ENCODE peak calls at places on chromosomes 4 and X, in nine cellular contexts. J, Q, G, B, N, S, M, A and Z are unnamed samples.

GRCh38 chr4:70754470-70754869 is 32.7 kb downstream of the RUFY3 start:
- DNase-seq in J (no peak), B (no peak), Q (no peak), S (no peak), N (no peak), A (no peak), M (no peak), G (no peak), Z (peak; percentile 24)

GRCh38 chr4:142408003-142408441 is 438.1 kb downstream of the INPP4B start:
- DNase-seq in Q (no peak), S (peak; percentile 35), A (no peak), M (peak; percentile 83), G (no peak), J (no peak), N (no peak), B (no peak), Z (no peak)

GRCh38 chr4:65645185-65645584 is 25.1 kb downstream of the EPHA5 start:
- DNase-seq in N (no peak), A (no peak), Q (peak; percentile 1), M (peak; percentile 75), S (no peak), G (no peak), J (no peak), B (no peak), Z (no peak)

GRCh38 chrX:47628980-47629379 is 750 bp downstream of the CFP start:
- DNase-seq in A (no peak), S (peak; percentile 61), B (peak; percentile 62), J (no peak), M (no peak), N (no peak), Q (no peak), G (no peak), Z (no peak)

GRCh38 chr4:89757154-89757723 is 79.7 kb downstream of the SNCA start:
- DNase-seq in J (no peak), S (no peak), G (no peak), A (no peak), N (no peak), B (no peak), M (no peak), Q (no peak), Z (no peak)

GRCh38 chrX:16512401-16512776 is 137.6 kb upstream of the S100G start:
- DNase-seq in G (no peak), S (peak; percentile 13), B (no peak), A (no peak), Q (no peak), N (no peak), J (no peak), M (no peak), Z (no peak)

GRCh38 chr4:85084371-85085170 is 118.1 kb upstream of the WDFY3 start:
- DNase-seq in G (no peak), Q (peak; percentile 75), S (peak; percentile 79), B (peak; percentile 62), N (no peak), A (no peak), M (peak; percentile 61), J (no peak), Z (peak; percentile 16)

GRCh38 chrX:39855748-39856129 is 242.0 kb downstream of the BCOR start:
- DNase-seq in J (no peak), G (peak; percentile 62), S (peak; percentile 65), M (peak; percentile 48), Q (peak; percentile 43), A (no peak), N (no peak), B (no peak), Z (peak; percentile 64)

GRCh38 chr4:141390527-141391046 is 169.9 kb downstream of the ZNF330 start:
- DNase-seq in G (no peak), N (no peak), Q (no peak), M (no peak), A (no peak), S (no peak), J (no peak), B (no peak), Z (no peak)

GRCh38 chrX:43880439-43880838 is 1.8 kb downstream of the MAOB start:
- DNase-seq in S (no peak), J (no peak), G (no peak), N (no peak), M (no peak), B (no peak), Q (no peak), A (no peak), Z (no peak)

GRCh38 chr4:128468485-128468989 is 180.9 kb upstream of the PGRMC2 start:
- DNase-seq in A (no peak), J (no peak), N (peak; percentile 38), Q (peak; percentile 99), M (peak; percentile 95), S (no peak), G (peak; percentile 67), B (no peak), Z (no peak)

GRCh38 chrX:49876750-49877149 is 2.5 kb upstream of the USP27X start:
- DNase-seq in S (peak; percentile 51), G (no peak), Q (peak; percentile 23), M (peak; percentile 7), B (peak; percentile 50), N (no peak), J (no peak), A (no peak), Z (no peak)

GRCh38 chr4:154858166-154858565 is 77.1 kb downstream of the RBM46 start:
- DNase-seq in G (no peak), Q (no peak), A (no peak), J (no peak), S (no peak), N (no peak), M (no peak), B (no peak), Z (no peak)

GRCh38 chr4:85427123-85427522 is 47.8 kb upstream of the ARHGAP24 start:
- DNase-seq in M (no peak), A (no peak), N (no peak), G (no peak), B (no peak), S (no peak), J (no peak), Q (no peak), Z (no peak)

GRCh38 chrX:137423241-137423640 is 142.7 kb upstream of the ZIC3 start:
- DNase-seq in M (no peak), B (no peak), A (no peak), Q (no peak), G (no peak), J (no peak), N (no peak), S (no peak), Z (no peak)

GRCh38 chrX:108020631-108021030 is 24.2 kb upstream of the VSIG1 start:
- DNase-seq in S (peak; percentile 50), M (no peak), B (peak; percentile 11), N (no peak), Q (peak; percentile 28), J (no peak), A (no peak), G (no peak), Z (no peak)

GRCh38 chrX:120604359-120604782 is 470 bp downstream of the MCTS1 start:
- DNase-seq in A (no peak), B (peak; percentile 9), S (no peak), N (no peak), Q (peak; percentile 33), J (no peak), G (peak; percentile 19), M (peak; percentile 51), Z (peak; percentile 18)
- TF ChIP-seq CTCF in A (no peak), B (no peak), S (no peak), N (no peak), Q (no peak), J (no peak), G (no peak), M (no peak), Z (no peak)

GRCh38 chr4:2663275-2663674 is 92.9 kb downstream of the TNIP2 start:
- DNase-seq in J (no peak), B (no peak), N (no peak), S (no peak), A (no peak), M (no peak), G (no peak), Q (no peak), Z (no peak)

GRCh38 chr4:2672082-2672481 is 84.1 kb downstream of the TNIP2 start:
- DNase-seq in J (no peak), N (no peak), B (no peak), Q (no peak), G (no peak), S (no peak), M (no peak), A (no peak), Z (no peak)

GRCh38 chr4:2666722-2667247 is 89.4 kb downstream of the TNIP2 start:
- DNase-seq in A (no peak), M (no peak), S (no peak), N (no peak), J (no peak), Q (no peak), B (no peak), G (no peak), Z (no peak)

GRCh38 chr4:2671267-2671895 is 84.8 kb downstream of the TNIP2 start:
- DNase-seq in A (no peak), S (no peak), B (no peak), Q (no peak), J (no peak), M (no peak), N (no peak), G (no peak), Z (no peak)

GRCh38 chr4:2667428-2667827 is 88.7 kb downstream of the TNIP2 start:
- DNase-seq in Q (no peak), N (no peak), G (no peak), A (no peak), J (no peak), B (no peak), S (no peak), M (no peak), Z (no peak)
- H3K36me3 ChIP-seq in Q (peaks cover 28% of the 10 kb centered on the region), N (peaks cover 17% of the 10 kb centered on the region), G (peaks cover 5% of the 10 kb centered on the region), A (peaks cover 58% of the 10 kb centered on the region), J (no peaks in the 10 kb centered on the region), B (peaks cover 2% of the 10 kb centered on the region), S (peaks cover 19% of the 10 kb centered on the region), M (peaks cover 10% of the 10 kb centered on the region), Z (peaks cover 19% of the 10 kb centered on the region)

DNA sequence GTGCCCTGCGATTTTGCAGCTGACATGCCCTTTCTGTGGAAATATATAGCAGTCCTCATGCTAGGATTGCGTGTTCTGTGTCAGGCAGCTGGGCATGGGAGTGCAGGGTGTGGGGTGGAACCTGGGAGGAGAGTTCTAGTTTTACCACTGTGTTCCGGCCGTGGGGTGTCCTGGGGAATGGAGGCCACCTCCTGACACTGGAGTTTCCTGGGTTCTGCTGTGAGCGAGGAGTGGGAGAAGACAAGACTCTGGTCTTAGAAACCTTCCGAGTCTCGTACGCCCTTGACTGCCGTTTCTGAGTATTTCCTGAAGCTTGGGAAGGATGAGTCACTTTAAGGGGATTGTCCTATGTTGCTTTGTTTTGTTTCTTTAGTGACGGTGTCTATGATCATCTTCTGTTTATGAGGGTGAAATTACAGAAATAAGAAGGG is 19.0 kb downstream of the CD99 start:
- DNase-seq in G (peak; percentile 26), A (no peak), S (no peak), B (no peak), J (no peak), M (peak; percentile 72), N (no peak), Q (peak; percentile 88), Z (no peak)
- H3K4me3 ChIP-seq in G (no peak overlapping the region), A (peak overlapping the region; percentile 21), S (no peak overlapping the region), B (no peak overlapping the region), J (no peak overlapping the region), M (no peak overlapping the region), N (peak overlapping the region; percentile 44), Q (no peak overlapping the region), Z (no peak overlapping the region)

DNA sequence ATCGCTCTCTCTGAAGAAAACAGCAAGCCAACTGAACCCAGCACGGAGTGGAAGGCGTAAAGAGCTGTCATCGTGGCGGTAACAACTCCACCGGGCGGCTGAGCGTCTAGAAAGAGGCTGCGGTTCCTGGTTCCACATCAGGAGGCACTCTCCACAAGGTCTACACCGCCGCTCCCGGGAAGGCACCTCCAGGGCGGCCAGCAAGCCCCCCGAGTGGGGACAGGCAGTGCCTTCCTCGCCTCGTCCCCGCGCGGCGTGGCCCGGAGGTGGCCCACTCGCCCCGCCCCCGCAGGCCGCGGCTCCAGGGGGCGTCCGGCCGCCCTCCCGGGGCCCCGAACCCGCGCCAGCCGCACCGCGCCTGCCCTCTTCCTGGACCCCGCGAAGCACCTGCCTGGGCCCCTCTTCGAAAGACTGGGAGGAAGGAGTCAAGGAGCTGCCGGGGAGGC is 747 bp downstream of the KLHL8 start:
- DNase-seq in M (peak; percentile 45), J (peak; percentile 74), N (no peak), Q (peak; percentile 33), B (no peak), G (peak; percentile 56), A (peak; percentile 76), S (peak; percentile 60), Z (no peak)
- TF ChIP-seq CTCF in M (peak; percentile 20), J (peak; percentile 6), N (no peak), Q (peak; percentile 29), B (peak; percentile 24), G (no peak), A (no peak), S (peak; percentile 29), Z (peak; percentile 36)